ENCODE peak calls at places on chromosomes 5 and 9, in nine cellular contexts. Q is NCI-H774; A is NCI-H187 treated with DMSO at 0.1 percent for 48 hours; E is stimulated activated naive CD8-positive, alpha-beta T cell treated with anti-CD3 and anti-CD28 coated beads, Interleukin-15, Interleukin-2, amounts not matched to agents 100 U/mL and 50 U/mL, for 24 hours; B is spleen; R is T-helper 2 cell; Z is uterus; M is GM12891; N is stimulated activated CD8-positive, alpha-beta memory T cell treated with anti-CD3 and anti-CD28 coated beads, Interleukin-15, amount 100 ng/mL, for 4 hours. U is an unnamed sample.

GRCh38 chr9:130448035-130448624 is 3.4 kb downstream of the ASS1 start:
- DNase-seq in Q (no peak), A (no peak), E (no peak), B (no peak), R (no peak), Z (no peak), M (no peak), N (no peak), U (no peak)

GRCh38 chr5:84623034-84623433 is 238.4 kb upstream of the EDIL3 start:
- DNase-seq in Q (no peak), A (no peak), E (no peak), B (no peak), R (no peak), Z (no peak), M (no peak), N (no peak), U (no peak)

GRCh38 chr5:177085985-177086917 is at the start of gene FGFR4:
- DNase-seq in Q (peak; percentile 77), A (no peak), E (peak; percentile 70), B (peak; percentile 86), R (no peak), Z (peak; percentile 73), M (peak; percentile 90), N (peak; percentile 7), U (peak; percentile 83)

GRCh38 chr5:956941-957729 is 51.5 kb upstream of the NKD2 start:
- DNase-seq in Q (no peak), A (no peak), E (peak; percentile 73), B (no peak), R (peak; percentile 39), Z (no peak), M (no peak), N (no peak), U (peak; percentile 54)

GRCh38 chr9:134213508-134214394 is 49.4 kb upstream of the RNU6ATAC start:
- DNase-seq in Q (no peak), A (no peak), E (no peak), B (peak; percentile 59), R (no peak), Z (peak; percentile 11), M (no peak), N (no peak), U (no peak)

GRCh38 chr5:7897014-7897600 is 28.2 kb downstream of the MTRR start:
- DNase-seq in Q (no peak), A (no peak), E (peak; percentile 15), B (no peak), R (no peak), Z (no peak), M (no peak), N (no peak), U (no peak)

GRCh38 chr5:16726538-16726946 is 109.7 kb upstream of the RETREG1 start:
- DNase-seq in Q (peak; percentile 80), A (no peak), E (no peak), B (no peak), R (no peak), Z (no peak), M (no peak), N (no peak), U (no peak)

GRCh38 chr5:98428806-98429205 is 344.7 kb upstream of the RGMB start:
- DNase-seq in Q (no peak), A (no peak), E (no peak), B (no peak), R (no peak), Z (no peak), M (no peak), N (no peak), U (no peak)

GRCh38 chr5:82073179-82073578 is 101.4 kb downstream of the ATG10 start:
- DNase-seq in Q (no peak), A (no peak), E (no peak), B (no peak), R (no peak), Z (no peak), M (no peak), N (no peak), U (no peak)

GRCh38 chr5:125023673-125024072 is 277.2 kb upstream of the ZNF608 start:
- DNase-seq in Q (no peak), A (no peak), E (no peak), B (no peak), R (no peak), Z (no peak), M (no peak), N (no peak), U (no peak)

U was measured in GM12892.